ENCODE peak calls at places on chromosomes 13 and 19, in seven cellular contexts. P is CD4-positive, alpha-beta memory T cell; R is NCI-H1048; H is stimulated activated CD4-positive, alpha-beta T cell treated with anti-CD3 and anti-CD28 coated beads, Interleukin-1b, Interleukin-23, amount 100 ng/mL, for 4 hours; I is NCI-H1092; D is colonic mucosa; W is substantia nigra. S is an unnamed sample.

GRCh38 chr19:17835182-17836006 is 12.4 kb downstream of the JAK3 start:
- DNase-seq in W (no peak), H (no peak), I (no peak), D (no peak), R (no peak), P (no peak), S (no peak)

GRCh38 chr19:1082165-1082927 is 12.8 kb downstream of the POLR2E start:
- DNase-seq in R (peak), H (peak), D (peak), P (peak), W (no peak), I (no peak), S (peak)

GRCh38 chr19:19417618-19418270 is 12.3 kb downstream of the GATAD2A start:
- DNase-seq in H (no peak), R (no peak), W (no peak), I (no peak), P (no peak), D (no peak), S (peak)

GRCh38 chr13:45108716-45109706 is 11.3 kb upstream of the GTF2F2 start:
- DNase-seq in D (no peak), H (no peak), P (no peak), W (no peak), I (no peak), R (no peak), S (no peak)

GRCh38 chr13:63393112-63393511 is 1977.5 kb upstream of the PCDH20 start:
- DNase-seq in R (no peak), W (no peak), D (no peak), H (no peak), I (no peak), P (no peak), S (no peak)

GRCh38 chr19:2040647-2041435 is 10.2 kb downstream of the MKNK2 start:
- DNase-seq in D (no peak), I (no peak), P (no peak), W (no peak), R (no peak), H (no peak), S (peak)

GRCh38 chr19:16957151-16957662 is 68.4 kb downstream of the F2RL3 start:
- DNase-seq in D (peak), R (no peak), I (peak), H (no peak), W (no peak), P (no peak), S (no peak)

GRCh38 chr19:49896863-49897621 is at the start of gene IL4I1:
- DNase-seq in P (peak), R (no peak), D (no peak), I (no peak), H (peak), W (no peak), S (no peak)

GRCh38 chr19:18434411-18435184 is 3.3 kb downstream of the ISYNA1 start:
- DNase-seq in P (no peak), R (no peak), D (no peak), W (no peak), I (no peak), H (no peak), S (no peak)

GRCh38 chr13:110680852-110681251 is 25.1 kb downstream of the CARS2 start:
- DNase-seq in R (no peak), I (no peak), P (no peak), W (no peak), D (no peak), H (no peak), S (no peak)

GRCh38 chr19:27776020-27776419 is 1436.9 kb downstream of the UQCRFS1 start:
- DNase-seq in D (no peak), R (no peak), P (no peak), H (no peak), I (no peak), W (no peak), S (no peak)

GRCh38 chr19:35229601-35230000 is 1.1 kb upstream of the FAM187B start:
- DNase-seq in R (no peak), P (no peak), I (no peak), H (no peak), D (no peak), W (no peak), S (peak)

GRCh38 chr19:35733180-35734125 is 8.8 kb downstream of the IGFLR1 start:
- DNase-seq in W (no peak), P (peak), D (no peak), R (no peak), I (no peak), H (no peak), S (peak)

GRCh38 chr19:13122275-13122878 is 4.3 kb downstream of the NACC1 start:
- DNase-seq in H (no peak), D (no peak), I (no peak), P (no peak), W (no peak), R (no peak), S (no peak)

GRCh38 chr13:94601446-94602431 is at the start of gene GPR180:
- DNase-seq in H (peak), W (peak), D (peak), I (peak), R (peak), P (peak), S (peak)

GRCh38 chr13:101755228-101755887 is 302.9 kb downstream of the ITGBL1 start:
- DNase-seq in W (no peak), D (no peak), I (no peak), H (no peak), R (no peak), P (no peak), S (no peak)

GRCh38 chr13:80666782-80667537 is 326.0 kb upstream of the SPRY2 start:
- DNase-seq in W (no peak), P (no peak), D (no peak), R (no peak), I (no peak), H (no peak), S (no peak)

GRCh38 chr13:113351514-113352026 is 12.4 kb downstream of the GRTP1 start:
- DNase-seq in D (no peak), I (no peak), H (no peak), P (no peak), W (no peak), R (no peak), S (no peak)

GRCh38 chr13:28719227-28719562 is 425 bp upstream of the SLC46A3 start:
- DNase-seq in I (no peak), W (no peak), H (no peak), D (no peak), P (no peak), R (no peak), S (no peak)

GRCh38 chr13:60448907-60449510 is 52.0 kb downstream of the TDRD3 start:
- DNase-seq in I (no peak), D (peak), R (no peak), H (no peak), W (no peak), P (no peak), S (no peak)

GRCh38 chr19:15448778-15449619 is 757 bp downstream of the WIZ start:
- DNase-seq in P (no peak), I (no peak), W (no peak), D (no peak), R (no peak), H (no peak), S (peak)

GRCh38 chr13:60230593-60230992 is 66.9 kb upstream of the DIAPH3 start:
- DNase-seq in I (no peak), P (no peak), H (no peak), W (no peak), D (no peak), R (no peak), S (no peak)

GRCh38 chr13:76019421-76020044 is 383.4 kb downstream of the LMO7 start:
- DNase-seq in D (peak), H (no peak), R (no peak), P (no peak), W (peak), I (no peak), S (peak)